ENCODE peak calls at places on chromosomes 13 and 19, in four cellular contexts. H is GM23338, N is left ventricle myocardium inferior, R is breast epithelium. Y is an unnamed sample. For H3K27me3, the result is how much of the 10 kb centered on the place peaks cover.

GRCh38 chr19:44624840-44625354 is 11.5 kb downstream of the IGSF23 start:
- DNase-seq in R (no peak), H (no peak), N (no peak), Y (no peak)

GRCh38 chr19:32828643-32829344 is 40.8 kb downstream of the SLC7A9 start:
- DNase-seq in H (no peak), N (no peak), R (no peak), Y (no peak)

GRCh38 chr13:23766939-23767338 is 122.3 kb downstream of the MIPEP start:
- DNase-seq in R (no peak), N (no peak), H (no peak), Y (no peak)

GRCh38 chr13:51645154-51645650 is 60.9 kb downstream of the WDFY2 start:
- DNase-seq in N (no peak), H (peak), R (no peak), Y (no peak)

GRCh38 chr19:48569814-48570213 is 17.8 kb downstream of the SULT2B1 start:
- DNase-seq in N (no peak), R (no peak), H (no peak), Y (peak)

GRCh38 chr19:39780894-39781293 is 2.2 kb downstream of the LEUTX start:
- DNase-seq in H (no peak), N (no peak), R (no peak), Y (no peak)

GRCh38 chr19:6862673-6863078 is 24.7 kb upstream of the ADGRE1 start:
- DNase-seq in H (peak), N (peak), R (peak), Y (peak)

GRCh38 chr13:39585219-39585618 is 17.8 kb downstream of the LHFPL6 start:
- DNase-seq in H (no peak), N (no peak), R (no peak), Y (no peak)

GRCh38 chr13:89227356-89227755 is 1556.2 kb downstream of the SLITRK5 start:
- DNase-seq in R (no peak), H (no peak), N (no peak), Y (no peak)

GRCh38 chr19:34590228-34590627 is 86.7 kb downstream of the SCGB2B2 start:
- DNase-seq in R (no peak), N (no peak), H (no peak), Y (no peak)

GRCh38 chr13:57634829-57635165 is 3.3 kb downstream of the PCDH17 start:
- DNase-seq in N (no peak), H (peak), R (peak), Y (peak)

GRCh38 chr19:33298146-33298911 is 4.0 kb downstream of the CEBPA start:
- DNase-seq in R (peak), H (peak), N (no peak), Y (no peak)

GRCh38 chr19:47863514-47863936 is 4.5 kb downstream of the TPRX2 start:
- DNase-seq in N (peak), H (peak), R (peak), Y (peak)

GRCh38 chr19:12365094-12365371 is 450 bp downstream of the ZNF442 start:
- DNase-seq in N (no peak), H (peak), R (no peak), Y (peak)

GRCh38 chr13:21256351-21256761 is 79.9 kb downstream of the MRPL57 start:
- DNase-seq in H (no peak), N (no peak), R (no peak), Y (no peak)

GRCh38 chr13:113502686-113503085 is 12.2 kb upstream of the DCUN1D2 start:
- DNase-seq in N (no peak), R (no peak), H (no peak), Y (no peak)

GRCh38 chr19:49710372-49710951 is 19.5 kb downstream of the CPT1C start:
- DNase-seq in R (no peak), H (no peak), N (no peak), Y (no peak)

GRCh38 chr13:63208811-63209210 is 1793.2 kb upstream of the PCDH20 start:
- DNase-seq in H (no peak), R (no peak), N (no peak), Y (no peak)

GRCh38 chr13:50941146-50941545 is 31.6 kb downstream of the RNASEH2B start:
- DNase-seq in N (no peak), R (no peak), H (no peak), Y (no peak)

GRCh38 chr13:69204620-69205019 is 903.0 kb upstream of the ATXN8OS start:
- DNase-seq in H (no peak), R (no peak), N (no peak), Y (no peak)

GRCh38 chr13:47837104-47837880 is 163.8 kb downstream of the SUCLA2 start:
- DNase-seq in R (no peak), H (peak), N (no peak), Y (no peak)

GRCh38 chr19:29810504-29810871 is 1.3 kb upstream of the CCNE1 start:
- DNase-seq in N (no peak), H (no peak), R (peak), Y (no peak)

GRCh38 chr13:31027136-31027535 is 94.7 kb downstream of the TEX26 start:
- DNase-seq in R (no peak), H (no peak), N (no peak), Y (no peak)

GRCh38 chr13:36476661-36477060 is 44.4 kb downstream of the CCNA1 start:
- DNase-seq in R (no peak), N (no peak), H (no peak), Y (no peak)

GRCh38 chr13:36480726-36481485 is 48.6 kb downstream of the CCNA1 start:
- DNase-seq in N (no peak), R (no peak), H (no peak), Y (no peak)

GRCh38 chr13:36475468-36475867 is 43.2 kb downstream of the CCNA1 start:
- DNase-seq in N (no peak), H (peak), R (no peak), Y (no peak)
- TF ChIP-seq CTCF in N (no peak), H (peak), R (no peak), Y (no peak)

GRCh38 chr13:26480246-26480855 is 77.1 kb upstream of the WASF3 start:
- DNase-seq in H (no peak), R (no peak), N (no peak), Y (no peak)

GRCh38 chr13:26485288-26485687 is 72.2 kb upstream of the WASF3 start:
- DNase-seq in N (no peak), H (no peak), R (no peak), Y (no peak)

GRCh38 chr13:26484196-26484595 is 73.3 kb upstream of the WASF3 start:
- DNase-seq in R (no peak), N (no peak), H (no peak), Y (no peak)

GRCh38 chr13:26483546-26483945 is 73.9 kb upstream of the WASF3 start:
- DNase-seq in N (no peak), R (no peak), H (no peak), Y (no peak)

GRCh38 chr13:26482451-26483197 is 74.9 kb upstream of the WASF3 start:
- DNase-seq in H (peak), N (no peak), R (peak), Y (no peak)
- H3K4me3 ChIP-seq in H (no peak), N (no peak), R (peak), Y (no peak)

DNA sequence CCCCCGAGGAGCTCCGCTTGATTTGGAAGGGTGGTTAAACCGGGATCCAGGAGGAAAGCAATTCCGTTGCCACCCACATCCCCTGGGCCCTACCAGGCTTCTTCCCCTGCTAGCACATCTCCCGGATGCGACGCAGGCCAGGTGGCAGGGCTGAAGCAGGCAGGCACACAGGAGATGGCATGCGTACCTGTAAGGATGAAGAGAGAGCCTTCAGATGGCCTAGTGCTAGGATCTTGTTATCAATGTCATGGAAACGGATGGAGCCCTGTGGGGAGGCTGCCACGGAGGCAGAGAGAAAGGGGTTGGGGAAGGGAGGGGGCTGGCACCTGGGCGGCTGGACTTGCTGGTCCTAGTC is 8.5 kb upstream of the SOX1 start:
- DNase-seq in H (peak), N (no peak), R (no peak), Y (no peak)
- H3K27me3 ChIP-seq in H (half or more), N (half or more), R (under half), Y (half or more)

DNA sequence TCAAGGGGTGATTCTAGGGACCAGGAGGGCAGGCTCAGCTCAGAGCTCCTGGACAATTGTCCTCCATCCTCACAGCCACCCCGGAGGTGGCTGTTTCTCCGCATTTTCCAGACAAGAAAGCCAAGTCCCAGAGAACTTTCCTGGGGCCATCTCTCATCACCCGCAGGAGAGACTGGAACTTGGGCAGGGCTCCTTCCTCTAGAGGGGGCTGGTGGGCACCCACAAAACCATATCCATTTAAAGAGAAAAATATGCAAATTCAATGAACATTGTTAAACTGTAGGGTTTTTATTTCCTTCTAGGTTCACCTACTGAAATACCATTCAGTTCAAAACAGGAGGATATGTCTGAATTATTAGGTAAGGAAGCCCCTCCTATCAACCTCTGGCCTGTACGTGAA is 16.6 kb downstream of the SPACA7 start:
- DNase-seq in H (peak), R (no peak), N (no peak), Y (no peak)
- TF ChIP-seq CTCF in H (peak), R (no peak), N (no peak), Y (no peak)

DNA sequence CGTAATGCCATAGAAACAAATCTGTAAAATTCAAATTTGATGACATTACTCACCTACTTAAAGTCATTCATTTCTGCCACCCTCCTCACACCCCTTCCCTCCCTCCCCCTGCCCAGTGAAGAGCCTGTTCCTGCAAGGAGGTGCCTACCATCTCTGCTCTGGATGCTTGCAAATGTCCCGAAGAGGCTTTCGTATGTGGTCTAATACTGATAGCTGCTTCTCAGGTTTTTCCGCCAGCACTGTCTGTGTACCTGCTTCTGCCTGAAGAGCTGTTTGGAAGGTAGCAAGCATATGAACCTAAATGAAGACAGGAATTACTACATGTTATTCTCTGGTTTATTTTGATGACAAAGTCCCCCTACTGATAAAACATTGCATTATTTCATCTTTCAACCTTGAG is 57.1 kb downstream of the GPALPP1 start:
- DNase-seq in N (no peak), R (no peak), H (peak), Y (no peak)
- H3K4me3 ChIP-seq in N (peak), R (peak), H (peak), Y (peak)

GRCh38 chr19:18612772-18613588 is at the start of gene TMEM59L:
- DNase-seq in N (no peak), R (no peak), H (peak), Y (no peak)
- H3K27me3 ChIP-seq in N (half or more), R (under half), H (half or more), Y (half or more)

GRCh38 chr13:111518161-111518791 is 197.8 kb downstream of the TEX29 start:
- DNase-seq in N (no peak), R (peak), H (peak), Y (no peak)
- TF ChIP-seq CTCF in N (no peak), R (no peak), H (peak), Y (no peak)

GRCh38 chr19:16118489-16119033 is 6.9 kb downstream of the RAB8A start:
- DNase-seq in N (no peak), H (no peak), R (no peak), Y (no peak)

GRCh38 chr19:16116067-16116466 is 4.4 kb downstream of the RAB8A start:
- DNase-seq in R (no peak), N (no peak), H (no peak), Y (no peak)

GRCh38 chr19:16121141-16121540 is 9.5 kb downstream of the RAB8A start:
- DNase-seq in H (no peak), N (no peak), R (no peak), Y (no peak)

GRCh38 chr19:16115309-16116039 is 3.8 kb downstream of the RAB8A start:
- DNase-seq in H (no peak), R (no peak), N (no peak), Y (no peak)

DNA sequence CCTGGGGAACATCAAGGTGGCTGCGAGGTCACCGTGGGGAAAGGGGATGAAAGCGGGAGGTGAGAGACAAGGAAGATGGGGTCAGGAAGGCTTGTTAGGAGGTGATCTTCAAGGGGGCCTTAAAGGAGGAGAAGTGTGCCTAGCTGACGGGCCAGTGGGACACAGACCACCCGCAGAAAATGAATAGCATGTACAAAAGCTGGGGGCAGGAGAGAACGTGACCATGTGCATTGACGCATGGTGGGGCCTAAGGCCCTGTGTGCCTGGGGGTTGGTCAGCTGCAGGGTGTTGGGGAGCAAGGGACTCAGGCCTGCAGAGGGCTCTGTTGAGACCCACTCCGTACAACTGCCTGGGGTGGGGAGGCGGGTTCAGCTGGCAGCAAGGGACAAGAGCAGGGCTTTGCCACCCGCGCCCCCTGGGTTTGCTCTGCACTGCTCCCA is 5.9 kb downstream of the RAB8A start:
- DNase-seq in R (no peak), N (no peak), H (peak), Y (no peak)
- H3K4me3 ChIP-seq in R (no peak), N (no peak), H (no peak), Y (no peak)

GRCh38 chr19:10392120-10392519 is 11.2 kb downstream of the CDC37 start:
- DNase-seq in H (no peak), R (no peak), N (no peak), Y (no peak)
- H3K27me3 ChIP-seq in H (under half), R (under half), N (under half), Y (under half)

GRCh38 chr19:5321851-5322681 is 18.5 kb downstream of the PTPRS start:
- DNase-seq in R (no peak), H (peak), N (no peak), Y (no peak)
- TF ChIP-seq CTCF in R (no peak), H (no peak), N (no peak), Y (no peak)